ENCODE peak calls at places on chromosomes 5 and 9, in nine cellular contexts. A is tibial nerve, B is mucosa of descending colon, N is A549, E is fibroblast of lung, Q is BE2C, R is thoracic aorta, C is GM23248, J is left lung. S is an unnamed sample. For H3K4me1, the result is how much of the 10 kb centered on the place peaks cover.

GRCh38 chr9:27848315-27848714 is 275.0 kb upstream of the C9orf72 start:
- DNase-seq in B (no peak), A (no peak), C (no peak), J (no peak), E (no peak), R (no peak), N (no peak), Q (no peak), S (no peak)

GRCh38 chr5:149410071-149410470 is 31.0 kb upstream of the IL17B start:
- DNase-seq in B (no peak), A (no peak), N (no peak), C (no peak), R (no peak), J (no peak), Q (no peak), E (no peak), S (no peak)

GRCh38 chr5:109316631-109317030 is 93.1 kb downstream of the PJA2 start:
- DNase-seq in N (peak), J (no peak), R (no peak), Q (no peak), C (peak), E (peak), B (no peak), A (no peak), S (no peak)

GRCh38 chr5:72210913-72211670 is 103.8 kb downstream of the MAP1B start:
- DNase-seq in N (peak), Q (peak), B (peak), E (peak), A (peak), R (no peak), J (no peak), C (peak), S (peak)

GRCh38 chr5:65699338-65699737 is 22.6 kb downstream of the SGTB start:
- DNase-seq in B (no peak), C (no peak), E (no peak), N (no peak), A (no peak), Q (no peak), J (no peak), R (no peak), S (no peak)

GRCh38 chr9:90287567-90288274 is 354.9 kb downstream of the DIRAS2 start:
- DNase-seq in J (no peak), Q (no peak), R (no peak), C (no peak), E (no peak), A (no peak), B (no peak), N (no peak), S (no peak)

GRCh38 chr5:60585618-60586017 is 114.3 kb downstream of the DEPDC1B start:
- DNase-seq in A (no peak), J (no peak), N (no peak), B (no peak), E (no peak), R (no peak), C (no peak), Q (no peak), S (no peak)

GRCh38 chr9:110031511-110032173 is 176.3 kb downstream of the C9orf152 start:
- DNase-seq in B (no peak), A (no peak), Q (no peak), E (peak), N (peak), R (no peak), J (no peak), C (peak), S (no peak)

GRCh38 chr5:60492958-60493357 is 207.0 kb downstream of the DEPDC1B start:
- DNase-seq in C (peak), Q (no peak), E (no peak), J (no peak), R (no peak), A (no peak), N (peak), B (no peak), S (no peak)

GRCh38 chr9:116232425-116233159 is 79.0 kb downstream of the PAPPA start:
- DNase-seq in Q (no peak), R (no peak), B (no peak), N (peak), J (no peak), E (no peak), C (peak), A (no peak), S (no peak)

GRCh38 chr5:113022661-113023060 is 46.1 kb downstream of the DCP2 start:
- DNase-seq in C (no peak), R (no peak), N (no peak), E (no peak), B (no peak), A (no peak), Q (no peak), J (no peak), S (no peak)

GRCh38 chr9:100186356-100186755 is 87.3 kb downstream of the INVS start:
- DNase-seq in Q (no peak), B (no peak), C (peak), N (no peak), A (no peak), J (no peak), R (no peak), E (no peak), S (no peak)

GRCh38 chr9:125428060-125428481 is 166.4 kb downstream of the GAPVD1 start:
- DNase-seq in B (no peak), Q (peak), C (peak), A (no peak), N (peak), E (no peak), J (no peak), R (no peak), S (peak)

GRCh38 chr9:136611606-136612005 is 51.1 kb upstream of the EGFL7 start:
- DNase-seq in E (no peak), N (no peak), Q (no peak), A (no peak), R (no peak), J (no peak), B (no peak), C (no peak), S (peak)

GRCh38 chr5:38780950-38781349 is 64.9 kb upstream of the OSMR start:
- DNase-seq in N (peak), B (peak), Q (peak), E (peak), A (peak), R (no peak), C (peak), J (no peak), S (peak)

GRCh38 chr9:36316629-36317317 is 58.5 kb upstream of the GNE start:
- DNase-seq in E (no peak), N (no peak), B (peak), C (no peak), A (no peak), J (no peak), Q (no peak), R (no peak), S (no peak)

GRCh38 chr5:151234476-151235238 is 10.8 kb upstream of the CCDC69 start:
- DNase-seq in E (peak), N (peak), J (peak), C (peak), R (no peak), A (peak), B (peak), Q (no peak), S (peak)

GRCh38 chr9:105535920-105536668 is 21.8 kb upstream of the FKTN start:
- DNase-seq in B (no peak), A (no peak), R (no peak), E (no peak), J (no peak), N (no peak), Q (no peak), C (no peak), S (no peak)

GRCh38 chr9:76036762-76037161 is 146.3 kb downstream of the PCSK5 start:
- DNase-seq in J (no peak), R (no peak), N (no peak), A (no peak), E (no peak), C (no peak), B (no peak), Q (no peak), S (no peak)

GRCh38 chr5:135468086-135468485 is 15.9 kb upstream of the TIFAB start:
- DNase-seq in C (no peak), A (no peak), B (no peak), Q (no peak), J (no peak), N (no peak), E (no peak), R (no peak), S (no peak)

GRCh38 chr9:35226685-35227084 is 64.9 kb downstream of the UNC13B start:
- DNase-seq in N (no peak), J (no peak), Q (no peak), A (no peak), C (no peak), B (no peak), E (no peak), R (no peak), S (no peak)

GRCh38 chr5:39437469-39437868 is 12.7 kb upstream of the DAB2 start:
- DNase-seq in N (peak), C (no peak), E (no peak), J (no peak), A (no peak), B (peak), R (no peak), Q (no peak), S (no peak)

GRCh38 chr5:42745426-42745825 is 11.2 kb upstream of the CCDC152 start:
- DNase-seq in R (no peak), J (no peak), E (peak), Q (no peak), A (no peak), C (peak), N (peak), B (peak), S (no peak)

GRCh38 chr5:8081179-8081578 is 212.2 kb downstream of the MTRR start:
- DNase-seq in Q (no peak), E (no peak), B (no peak), A (no peak), R (no peak), J (no peak), N (no peak), C (no peak), S (no peak)

GRCh38 chr5:19615661-19616060 is 372.3 kb downstream of the CDH18 start:
- DNase-seq in B (no peak), A (no peak), J (no peak), C (no peak), R (no peak), E (no peak), N (no peak), Q (no peak), S (no peak)

GRCh38 chr5:128535225-128535624 is 2.8 kb downstream of the FBN2 start:
- DNase-seq in B (no peak), C (no peak), R (no peak), J (no peak), E (no peak), N (no peak), A (no peak), Q (no peak), S (no peak)

GRCh38 chr5:89988129-89988528 is 421.4 kb downstream of the CETN3 start:
- DNase-seq in N (no peak), E (no peak), R (no peak), Q (no peak), C (no peak), A (no peak), J (no peak), B (no peak), S (no peak)

GRCh38 chr5:124059200-124059599 is 547.2 kb downstream of the CSNK1G3 start:
- DNase-seq in C (peak), A (no peak), Q (no peak), N (no peak), B (no peak), R (no peak), E (no peak), J (no peak), S (no peak)

GRCh38 chr5:56321236-56321881 is 88.2 kb upstream of the ANKRD55 start:
- DNase-seq in Q (no peak), B (no peak), N (no peak), E (no peak), R (no peak), A (no peak), J (no peak), C (no peak), S (no peak)

GRCh38 chr5:33105521-33105941 is 335.2 kb upstream of the TARS1 start:
- DNase-seq in N (no peak), R (no peak), E (peak), J (no peak), B (no peak), A (no peak), C (peak), Q (no peak), S (no peak)

GRCh38 chr9:92986175-92987110 is 39.1 kb downstream of the FGD3 start:
- DNase-seq in B (peak), A (no peak), E (peak), R (no peak), N (peak), J (no peak), Q (peak), C (peak), S (no peak)

GRCh38 chr9:18829066-18829465 is 203.9 kb downstream of the SAXO1 start:
- DNase-seq in J (no peak), N (no peak), A (no peak), B (no peak), R (no peak), C (no peak), Q (no peak), E (no peak), S (no peak)

GRCh38 chr5:96209829-96210228 is 223.2 kb downstream of the PCSK1 start:
- DNase-seq in N (peak), Q (no peak), R (no peak), A (no peak), C (peak), E (peak), J (no peak), B (no peak), S (no peak)
- H3K4me3 ChIP-seq in N (no peak), Q (no peak), R (no peak), A (no peak), C (no peak), E (no peak), J (no peak), B (no peak), S (no peak)

GRCh38 chr5:176629317-176629852 is 949 bp downstream of the SNCB start:
- DNase-seq in B (no peak), N (no peak), Q (no peak), C (no peak), J (no peak), A (no peak), R (no peak), E (no peak), S (peak)

GRCh38 chr5:176632777-176633176 is 2.3 kb downstream of the EIF4E1B start:
- DNase-seq in B (no peak), J (no peak), R (no peak), A (no peak), N (no peak), Q (no peak), E (no peak), C (no peak), S (no peak)

GRCh38 chr5:176629853-176630680 is at the start of the genes EIF4E1B and SNCB:
- DNase-seq in N (peak), C (peak), E (peak), B (no peak), J (no peak), R (no peak), A (no peak), Q (peak), S (peak)

GRCh38 chr5:176630681-176631222 is 277 bp downstream of the EIF4E1B start:
- DNase-seq in E (no peak), A (no peak), Q (no peak), R (no peak), C (no peak), J (no peak), N (no peak), B (no peak), S (no peak)

DNA sequence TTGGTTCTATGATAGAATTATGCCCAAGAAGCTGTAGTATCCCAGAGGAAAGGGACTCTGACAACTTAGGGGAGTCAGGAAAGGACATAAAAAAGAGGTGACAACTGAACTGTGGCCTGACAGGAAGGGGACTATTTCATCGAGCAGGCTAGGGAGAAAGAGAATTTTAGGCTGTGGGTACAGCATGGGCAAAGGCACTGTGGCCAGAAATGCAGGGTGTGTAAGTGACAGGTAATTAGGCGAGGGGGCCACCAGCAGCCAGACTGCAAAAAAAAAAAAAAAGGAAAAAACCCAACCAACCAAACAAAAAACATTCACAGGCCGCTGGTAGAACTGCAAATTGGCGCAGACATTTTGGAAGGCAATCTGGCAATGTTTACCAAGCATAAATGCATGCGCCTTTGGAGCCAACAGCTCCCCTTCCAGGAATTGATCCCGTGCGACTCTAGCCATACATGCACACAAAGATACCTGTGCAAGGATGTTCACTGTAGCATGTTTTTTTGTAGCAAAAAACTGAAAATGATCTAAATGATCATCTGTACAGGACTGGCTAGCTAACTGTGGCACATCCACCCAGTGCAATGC is 1.0 kb downstream of the EIF4E1B start:
- DNase-seq in R (no peak), E (no peak), C (no peak), B (no peak), J (no peak), Q (no peak), N (no peak), A (no peak), S (no peak)
- H3K4me1 ChIP-seq in R (under half), E (under half), C (under half), B (under half), J (under half), Q (under half), N (under half), A (under half), S (under half)

DNA sequence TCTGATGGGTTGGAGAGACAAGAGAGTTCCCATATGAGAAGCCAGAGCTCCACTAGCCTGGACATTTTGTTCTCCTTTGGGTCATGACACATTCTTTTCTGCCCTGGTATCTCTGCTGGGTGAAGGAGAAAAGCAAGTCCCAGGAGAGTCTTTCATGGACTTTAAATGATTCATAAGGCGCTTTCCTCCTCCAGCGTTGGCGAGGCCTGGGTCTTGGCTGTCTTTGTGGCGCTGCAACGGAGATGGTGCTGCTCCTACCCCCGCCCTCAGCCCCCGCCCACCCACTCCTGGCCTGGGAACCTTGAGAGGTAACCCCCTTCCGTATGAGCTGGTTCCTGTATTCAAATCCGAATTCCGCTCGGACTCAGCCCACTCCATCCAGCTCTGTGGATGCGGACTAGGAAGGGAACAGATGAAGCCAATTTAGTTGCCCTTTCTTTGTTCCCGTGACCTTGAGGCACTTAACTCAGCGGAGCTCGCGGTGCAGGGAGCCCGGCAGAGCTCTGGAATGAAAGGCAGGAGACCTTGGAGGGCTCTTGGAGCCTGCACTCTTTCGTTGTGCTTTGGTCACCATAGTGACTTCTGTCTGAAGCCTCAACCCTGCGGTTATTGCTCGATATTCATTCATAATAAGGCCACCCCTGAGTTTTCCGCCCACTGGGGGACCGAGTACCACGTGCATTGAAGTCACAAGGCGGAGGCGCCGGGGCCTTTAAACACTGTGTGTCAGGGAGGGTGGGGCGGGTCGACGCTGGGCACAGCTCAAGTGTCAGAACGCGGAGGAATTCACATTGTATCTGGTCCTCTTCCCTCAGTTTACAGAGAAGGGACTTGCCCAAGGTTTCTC is 14.0 kb upstream of the PWWP2A start:
- DNase-seq in B (peak), E (peak), N (no peak), J (peak), R (peak), Q (no peak), A (peak), C (peak), S (peak)
- H3K4me3 ChIP-seq in B (no peak), E (peak), N (no peak), J (no peak), R (peak), Q (no peak), A (no peak), C (no peak), S (peak)

GRCh38 chr5:78548216-78548615 is 100.4 kb downstream of the LHFPL2 start:
- DNase-seq in N (no peak), A (no peak), J (no peak), B (no peak), Q (peak), E (no peak), C (no peak), R (no peak), S (no peak)

GRCh38 chr5:78550891-78551290 is 97.7 kb downstream of the LHFPL2 start:
- DNase-seq in C (peak), A (no peak), B (no peak), R (no peak), J (no peak), Q (no peak), E (no peak), N (no peak), S (no peak)

GRCh38 chr5:78547171-78547570 is 101.4 kb downstream of the LHFPL2 start:
- DNase-seq in A (no peak), J (no peak), E (peak), R (no peak), N (no peak), Q (no peak), B (no peak), C (peak), S (no peak)

GRCh38 chr5:78547731-78548189 is 100.8 kb downstream of the LHFPL2 start:
- DNase-seq in N (no peak), Q (peak), A (peak), J (peak), B (peak), C (peak), E (peak), R (peak), S (peak)

GRCh38 chr5:78549043-78549442 is 99.5 kb downstream of the LHFPL2 start:
- DNase-seq in B (no peak), J (peak), C (no peak), A (no peak), R (no peak), Q (no peak), E (no peak), N (no peak), S (peak)
- H3K4me1 ChIP-seq in B (under half), J (under half), C (under half), A (half or more), R (under half), Q (under half), E (under half), N (under half), S (under half)

GRCh38 chr9:88538311-88539085 is 3.5 kb downstream of the NXNL2 start:
- DNase-seq in N (no peak), E (no peak), R (no peak), C (no peak), J (no peak), B (no peak), Q (no peak), A (no peak), S (no peak)
- H3K4me3 ChIP-seq in N (no peak), E (no peak), R (no peak), C (no peak), J (no peak), B (no peak), Q (no peak), A (no peak), S (no peak)

GRCh38 chr5:68225911-68226563 is 10.5 kb downstream of the PIK3R1 start:
- DNase-seq in Q (no peak), B (peak), E (no peak), N (no peak), J (no peak), C (no peak), A (no peak), R (no peak), S (peak)
- H3K4me1 ChIP-seq in Q (under half), B (half or more), E (under half), N (under half), J (under half), C (under half), A (half or more), R (under half), S (under half)